ENCODE peak calls at places on chromosomes 1 and 21, in four cellular contexts. H is aorta; C is CD8-positive, alpha-beta T cell; P is ascending aorta. F is an unnamed sample.

GRCh38 chr1:110898734-110899457 is 25.9 kb downstream of the CD53 start:
- DNase-seq in H (no peak), C (no peak), P (no peak), F (no peak)

GRCh38 chr1:19121192-19121591 is 88.9 kb downstream of the UBR4 start:
- DNase-seq in H (no peak), C (no peak), P (no peak), F (no peak)

GRCh38 chr1:65820983-65821382 is 28.3 kb downstream of the PDE4B start:
- DNase-seq in H (no peak), C (no peak), P (no peak), F (no peak)

GRCh38 chr1:241139047-241139446 is 218.0 kb downstream of the RGS7 start:
- DNase-seq in H (no peak), C (no peak), P (no peak), F (no peak)

GRCh38 chr1:214850432-214851010 is 232.0 kb upstream of the KCNK2 start:
- DNase-seq in H (no peak), C (no peak), P (no peak), F (no peak)

GRCh38 chr1:154157520-154158306 is 2.8 kb upstream of the NUP210L start:
- DNase-seq in H (no peak), C (peak; percentile 71), P (no peak), F (no peak)

GRCh38 chr1:247266053-247266452 is 10.2 kb downstream of the VN1R5 start:
- DNase-seq in H (no peak), C (no peak), P (no peak), F (no peak)

GRCh38 chr1:238892612-238893011 is 493.8 kb upstream of the CHRM3 start:
- DNase-seq in H (no peak), C (no peak), P (no peak), F (no peak)

GRCh38 chr1:76507376-76507775 is 359.9 kb upstream of the ST6GALNAC5 start:
- DNase-seq in H (no peak), C (no peak), P (no peak), F (no peak)

GRCh38 chr1:229153955-229154548 is 116.9 kb upstream of the RAB4A start:
- DNase-seq in H (no peak), C (no peak), P (no peak), F (no peak)

GRCh38 chr1:6948861-6949260 is 163.6 kb downstream of the CAMTA1 start:
- DNase-seq in H (no peak), C (no peak), P (no peak), F (no peak)

GRCh38 chr1:11652203-11652780 is 1.9 kb downstream of the FBXO2 start:
- DNase-seq in H (no peak), C (no peak), P (no peak), F (no peak)

GRCh38 chr1:11653101-11653601 is 1.1 kb downstream of the FBXO2 start:
- DNase-seq in H (no peak), C (no peak), P (no peak), F (no peak)

GRCh38 chr1:11655263-11656079 is 794 bp downstream of the FBXO44 start:
- DNase-seq in H (no peak), C (no peak), P (no peak), F (no peak)

GRCh38 chr1:11654571-11655262 is at the start of gene FBXO44:
- DNase-seq in H (peak; percentile 62), C (peak; percentile 66), P (no peak), F (peak; percentile 74)

GRCh38 chr1:11653616-11654570 is at the start of gene FBXO2:
- DNase-seq in H (no peak), C (no peak), P (no peak), F (no peak)
- H3K4me1 ChIP-seq in H (no peaks in the 10 kb centered on the region), C (peaks cover 35% of the 10 kb centered on the region), P (peaks cover 9% of the 10 kb centered on the region), F (no peaks in the 10 kb centered on the region)

GRCh38 chr1:27521336-27522147 is 31.6 kb upstream of the WASF2 start:
- DNase-seq in H (peak; percentile 82), C (peak; percentile 69), P (no peak), F (no peak)

GRCh38 chr1:27522860-27523665 is 33.1 kb upstream of the WASF2 start:
- DNase-seq in H (peak; percentile 61), C (peak; percentile 64), P (no peak), F (no peak)

GRCh38 chr1:27522148-27522859 is 32.3 kb upstream of the WASF2 start:
- DNase-seq in H (peak; percentile 53), C (peak; percentile 74), P (peak; percentile 37), F (no peak)

GRCh38 chr1:27525296-27526271 is 35.6 kb upstream of the WASF2 start:
- DNase-seq in H (peak; percentile 86), C (peak; percentile 59), P (no peak), F (no peak)

DNA sequence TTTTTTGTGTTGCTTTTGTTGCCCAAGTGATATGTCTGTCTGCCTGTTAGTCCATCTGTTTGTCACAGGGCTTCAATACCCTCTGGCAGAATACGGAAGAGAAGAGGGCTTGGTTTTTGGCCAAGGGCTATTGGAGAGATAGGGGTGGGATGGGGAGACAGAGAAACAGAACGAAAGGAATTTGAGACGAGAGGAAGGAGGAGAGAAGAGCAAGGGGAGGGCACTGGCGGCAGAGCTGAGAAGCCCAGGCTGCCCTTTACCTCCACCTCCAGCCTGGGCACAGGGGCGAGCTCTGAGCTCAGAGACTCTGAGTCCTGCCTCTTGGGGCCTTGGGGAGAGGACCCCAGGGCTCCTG is 33.7 kb upstream of the WASF2 start:
- DNase-seq in H (no peak), C (no peak), P (no peak), F (no peak)
- H3K4me1 ChIP-seq in H (no peaks in the 10 kb centered on the region), C (peaks cover 72% of the 10 kb centered on the region), P (peaks cover 32% of the 10 kb centered on the region), F (peaks cover 16% of the 10 kb centered on the region)

GRCh38 chr1:204545202-204545601 is 29.0 kb downstream of the MDM4 start:
- DNase-seq in H (no peak), C (no peak), P (no peak), F (no peak)
- H3K4me1 ChIP-seq in H (no peaks in the 10 kb centered on the region), C (peaks cover 51% of the 10 kb centered on the region), P (no peaks in the 10 kb centered on the region), F (peaks cover 4% of the 10 kb centered on the region)

GRCh38 chr1:13757693-13758092 is 57.7 kb downstream of the PRDM2 start:
- DNase-seq in H (no peak), C (no peak), P (no peak), F (no peak)

GRCh38 chr1:13760921-13761320 is 60.9 kb downstream of the PRDM2 start:
- DNase-seq in H (no peak), C (no peak), P (no peak), F (no peak)

GRCh38 chr1:13760340-13760739 is 60.4 kb downstream of the PRDM2 start:
- DNase-seq in H (no peak), C (no peak), P (no peak), F (no peak)

GRCh38 chr1:13756557-13757315 is 56.7 kb downstream of the PRDM2 start:
- DNase-seq in H (no peak), C (no peak), P (no peak), F (no peak)

DNA sequence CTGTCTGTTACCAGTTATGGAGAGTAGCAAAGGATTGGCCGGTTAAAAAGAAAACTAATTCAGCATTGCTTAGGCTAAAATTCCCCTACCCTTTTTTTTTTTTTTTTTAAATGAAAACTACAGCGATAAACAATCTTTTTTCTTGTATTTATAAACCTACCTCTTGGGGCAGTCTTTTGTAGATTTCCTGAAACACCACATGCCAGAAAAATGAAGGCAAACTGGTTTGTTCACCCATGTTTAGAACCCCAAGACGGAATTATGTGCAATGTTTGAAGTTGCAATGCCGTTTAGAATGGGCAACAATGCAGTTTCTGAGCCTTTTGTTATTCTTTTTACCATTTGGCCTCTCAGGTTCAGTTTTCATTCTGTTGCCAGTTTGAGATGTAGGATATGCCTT is 59.1 kb downstream of the PRDM2 start:
- DNase-seq in H (no peak), C (no peak), P (no peak), F (no peak)
- H3K4me1 ChIP-seq in H (peaks cover 4% of the 10 kb centered on the region), C (peaks cover 80% of the 10 kb centered on the region), P (peaks cover 5% of the 10 kb centered on the region), F (no peaks in the 10 kb centered on the region)

GRCh38 chr1:64526312-64526711 is 56.4 kb downstream of the CACHD1 start:
- DNase-seq in H (no peak), C (no peak), P (no peak), F (no peak)

GRCh38 chr1:64524614-64525013 is 54.7 kb downstream of the CACHD1 start:
- DNase-seq in H (no peak), C (no peak), P (no peak), F (no peak)

GRCh38 chr1:64525116-64525686 is 55.3 kb downstream of the CACHD1 start:
- DNase-seq in H (no peak), C (no peak), P (no peak), F (no peak)

GRCh38 chr1:64523938-64524337 is 54.0 kb downstream of the CACHD1 start:
- DNase-seq in H (no peak), C (no peak), P (no peak), F (no peak)

DNA sequence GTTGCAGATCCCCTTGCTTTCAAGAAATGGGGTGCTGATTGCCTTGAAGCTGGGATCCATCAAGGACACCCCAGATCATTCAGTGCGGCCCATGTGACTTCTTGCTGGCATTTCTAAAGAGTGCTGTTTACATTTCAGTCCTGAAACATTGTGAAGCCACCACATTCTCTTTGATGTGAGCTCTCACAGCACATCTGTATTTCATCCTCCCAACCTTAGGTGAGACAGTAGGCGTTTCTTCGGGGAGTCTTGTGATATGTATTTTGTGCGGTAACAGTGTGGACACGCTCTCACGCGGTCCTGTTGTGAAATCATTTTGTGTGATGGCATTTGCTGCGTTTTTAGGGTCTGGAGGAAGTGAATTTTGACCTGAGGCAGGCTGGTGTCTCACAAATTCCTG is 57.3 kb downstream of the CACHD1 start:
- DNase-seq in H (no peak), C (no peak), P (no peak), F (no peak)
- H3K4me1 ChIP-seq in H (peaks cover 3% of the 10 kb centered on the region), C (peaks cover 6% of the 10 kb centered on the region), P (no peaks in the 10 kb centered on the region), F (no peaks in the 10 kb centered on the region)

DNA sequence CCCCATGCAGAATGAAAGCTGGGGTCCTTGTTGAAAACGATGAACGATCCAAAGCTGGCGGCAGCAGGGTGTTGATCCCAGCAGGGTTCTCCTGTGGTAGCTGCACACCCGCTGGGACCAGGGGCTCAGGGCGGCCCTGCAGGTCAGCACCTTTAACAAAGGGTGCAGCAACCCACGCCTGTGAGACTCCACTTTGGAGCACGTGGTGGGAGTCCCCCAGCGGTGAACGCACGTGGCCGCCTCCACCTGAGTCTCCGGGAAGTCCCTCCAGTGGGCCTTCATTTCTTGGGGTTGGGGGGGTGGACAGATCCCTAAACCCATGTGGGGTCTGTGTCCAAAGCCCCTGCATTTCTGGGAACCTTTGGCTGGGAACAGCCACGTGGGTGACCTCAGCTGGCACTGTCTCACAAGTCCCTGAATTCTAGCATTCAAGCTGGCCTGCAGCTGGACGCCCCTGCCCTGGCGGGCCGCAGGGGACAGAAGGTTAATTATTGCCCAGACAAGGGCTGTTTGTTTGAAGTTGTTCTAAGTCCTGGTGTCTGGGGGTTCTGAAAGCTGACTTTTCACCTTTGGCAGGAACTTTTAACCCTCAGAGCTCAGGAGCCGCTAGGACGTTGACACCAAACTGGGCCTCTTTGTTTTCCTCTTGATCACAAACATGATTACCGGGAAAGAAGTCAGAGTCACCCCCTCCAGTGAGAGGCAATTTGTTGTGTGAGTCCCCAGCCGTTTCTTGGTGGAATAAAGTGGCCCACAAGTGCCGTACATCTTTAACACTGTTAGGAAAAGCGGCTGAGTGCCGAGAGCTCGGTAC is 64.5 kb downstream of the COL18A1 start:
- DNase-seq in H (peak; percentile 45), C (no peak), P (no peak), F (peak; percentile 81)
- H3K4me1 ChIP-seq in H (no peaks in the 10 kb centered on the region), C (peaks cover 7% of the 10 kb centered on the region), P (peaks cover 12% of the 10 kb centered on the region), F (peaks cover 8% of the 10 kb centered on the region)

GRCh38 chr1:60596791-60597748 is 485.3 kb upstream of the NFIA start:
- DNase-seq in H (no peak), C (no peak), P (no peak), F (no peak)
- H3K4me1 ChIP-seq in H (peaks cover 17% of the 10 kb centered on the region), C (no peaks in the 10 kb centered on the region), P (no peaks in the 10 kb centered on the region), F (no peaks in the 10 kb centered on the region)